ENCODE peak calls at places on chromosomes 4 and X, in eight cellular contexts. Z is AG04450, G is bronchial epithelial cell, I is astrocyte of the cerebellum, K is kidney, T is fibroblast of lung, F is SK-N-SH, O is choroid plexus epithelial cell. R is an unnamed sample.
A peak's percentile ranks its signal among the peaks of the same experiment; 100 is the strongest.

GRCh38 chrX:56233682-56234081 is 1.5 kb downstream of the KLF8 start:
- DNase-seq in G (peak; percentile 79), Z (no peak), O (peak; percentile 3), I (no peak), F (no peak), T (peak; percentile 17), K (peak; percentile 84), R (no peak)

GRCh38 chr4:163382178-163382869 is 38.6 kb downstream of the NPY5R start:
- DNase-seq in G (no peak), F (no peak), I (no peak), Z (no peak), T (no peak), O (no peak), K (no peak), R (no peak)

GRCh38 chr4:184234155-184234554 is 16.5 kb upstream of the ENPP6 start:
- DNase-seq in I (no peak), K (no peak), F (no peak), Z (no peak), O (no peak), T (no peak), G (no peak), R (no peak)

GRCh38 chr4:121950212-121950679 is 1.6 kb downstream of the TRPC3 start:
- DNase-seq in G (no peak), O (peak; percentile 70), I (peak; percentile 53), F (peak; percentile 86), T (peak; percentile 59), K (peak; percentile 89), Z (peak; percentile 43), R (peak; percentile 54)

GRCh38 chrX:12360389-12360788 is 222.1 kb downstream of the FRMPD4 start:
- DNase-seq in O (peak; percentile 16), F (no peak), I (peak; percentile 3), T (peak; percentile 77), G (peak; percentile 88), K (no peak), Z (peak; percentile 30), R (peak; percentile 82)

GRCh38 chr4:154082760-154083530 is 294.1 kb upstream of the SFRP2 start:
- DNase-seq in O (peak; percentile 43), F (peak; percentile 12), G (peak; percentile 5), T (peak; percentile 70), I (peak; percentile 13), K (no peak), Z (no peak), R (no peak)

GRCh38 chr4:178712486-178712885 is 1270.2 kb upstream of the AGA start:
- DNase-seq in I (no peak), T (no peak), O (no peak), F (no peak), Z (no peak), K (no peak), G (no peak), R (no peak)

GRCh38 chrX:151419748-151420147 is 22.7 kb downstream of the VMA21 start:
- DNase-seq in G (no peak), O (peak; percentile 2), Z (no peak), I (no peak), F (no peak), T (peak; percentile 13), K (no peak), R (no peak)

GRCh38 chr4:122898370-122899150 is 23.8 kb downstream of the NUDT6 start:
- DNase-seq in G (peak; percentile 92), O (peak; percentile 87), Z (peak; percentile 53), F (no peak), K (no peak), I (peak; percentile 97), T (peak; percentile 96), R (peak; percentile 92)

GRCh38 chr4:110737931-110738330 is 115.1 kb upstream of the PITX2 start:
- DNase-seq in O (no peak), F (no peak), G (no peak), K (no peak), Z (no peak), I (no peak), T (no peak), R (no peak)

GRCh38 chr4:148730766-148731165 is 288.6 kb upstream of the NR3C2 start:
- DNase-seq in K (no peak), Z (no peak), O (peak; percentile 6), G (no peak), I (no peak), T (no peak), F (no peak), R (no peak)

GRCh38 chr4:53161475-53162423 is 204.1 kb downstream of the SCFD2 start:
- DNase-seq in Z (no peak), F (no peak), I (no peak), K (no peak), G (no peak), T (no peak), O (peak; percentile 13), R (peak; percentile 22)

GRCh38 chrX:55167124-55167523 is 53.0 kb upstream of the PAGE5 start:
- DNase-seq in K (no peak), G (peak; percentile 38), T (no peak), I (no peak), O (no peak), Z (no peak), F (no peak), R (no peak)

GRCh38 chr4:55927776-55928437 is 20.8 kb upstream of the CEP135 start:
- DNase-seq in G (no peak), Z (no peak), F (no peak), K (no peak), I (no peak), T (no peak), O (peak; percentile 22), R (peak; percentile 45)

GRCh38 chrX:119503484-119503861 is 35.2 kb downstream of the SLC25A5 start:
- DNase-seq in T (peak; percentile 89), O (peak; percentile 86), I (peak; percentile 49), Z (no peak), K (peak; percentile 80), F (no peak), G (peak; percentile 80), R (peak; percentile 90)

GRCh38 chr4:142707397-142707796 is 138.7 kb downstream of the INPP4B start:
- DNase-seq in K (no peak), G (no peak), F (no peak), T (no peak), I (no peak), Z (no peak), O (no peak), R (no peak)

GRCh38 chr4:96649536-96649935 is 809.6 kb downstream of the PDHA2 start:
- DNase-seq in O (peak; percentile 59), G (peak; percentile 49), Z (no peak), T (peak; percentile 90), I (peak; percentile 4), F (no peak), K (no peak), R (no peak)

GRCh38 chr4:79682801-79683217 is 274.8 kb upstream of the GK2 start:
- DNase-seq in Z (no peak), K (no peak), I (peak; percentile 81), T (peak; percentile 41), F (no peak), O (no peak), G (no peak), R (no peak)

GRCh38 chr4:137422666-137423065 is 109.6 kb downstream of the PCDH18 start:
- DNase-seq in Z (no peak), F (no peak), K (no peak), I (no peak), T (peak; percentile 7), O (peak; percentile 43), G (no peak), R (no peak)

GRCh38 chrX:103362504-103362903 is 6.2 kb downstream of the TCEAL9 start:
- DNase-seq in G (peak; percentile 54), Z (no peak), F (no peak), O (peak; percentile 76), I (no peak), K (no peak), T (peak; percentile 57), R (peak; percentile 52)

GRCh38 chrX:1392376-1393130 is 640 bp upstream of the SLC25A6 start:
- DNase-seq in Z (peak; percentile 15), K (peak; percentile 94), F (peak; percentile 81), O (peak; percentile 75), T (peak; percentile 66), G (peak; percentile 23), I (peak; percentile 27), R (peak; percentile 64)

GRCh38 chrX:15430584-15430983 is 46.4 kb upstream of the VEGFD start:
- DNase-seq in K (no peak), G (no peak), T (no peak), Z (no peak), O (no peak), I (no peak), F (no peak), R (peak; percentile 16)
- TF ChIP-seq CTCF in K (no peak), G (no peak), T (no peak), Z (no peak), O (no peak), I (no peak), F (no peak), R (no peak)

GRCh38 chrX:153818571-153819397 is 11.6 kb downstream of the PDZD4 start:
- DNase-seq in O (no peak), G (no peak), K (peak; percentile 48), I (no peak), F (peak; percentile 90), T (no peak), Z (no peak), R (no peak)
- H3K4me3 ChIP-seq in O (peak overlapping the region; percentile 29), G (no peak overlapping the region), K (no peak overlapping the region), I (peak overlapping the region; percentile 27), F (peak overlapping the region; percentile 37), T (no peak overlapping the region), Z (peak overlapping the region; percentile 45), R (peak overlapping the region; percentile 28)

DNA sequence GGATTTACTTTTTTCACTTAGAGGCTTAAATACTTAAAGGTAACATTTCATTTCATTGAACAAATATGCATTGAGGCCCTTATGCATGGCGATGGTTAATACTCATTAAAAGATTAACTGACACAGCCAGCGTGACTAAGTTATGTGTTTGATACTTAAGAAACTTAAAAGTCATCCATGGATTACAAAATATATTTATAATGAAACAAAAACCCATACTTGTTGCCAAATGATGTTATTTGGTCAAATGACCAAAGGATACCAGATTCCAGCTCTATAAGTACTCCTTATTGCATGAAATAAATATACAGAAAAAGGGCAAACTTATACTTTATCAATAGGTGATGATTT is 26.7 kb downstream of the ZNF330 start:
- DNase-seq in O (no peak), K (no peak), G (no peak), I (no peak), T (no peak), F (no peak), Z (no peak), R (peak; percentile 7)
- TF ChIP-seq CTCF in O (no peak), K (no peak), G (no peak), I (no peak), T (no peak), F (no peak), Z (no peak), R (no peak)

DNA sequence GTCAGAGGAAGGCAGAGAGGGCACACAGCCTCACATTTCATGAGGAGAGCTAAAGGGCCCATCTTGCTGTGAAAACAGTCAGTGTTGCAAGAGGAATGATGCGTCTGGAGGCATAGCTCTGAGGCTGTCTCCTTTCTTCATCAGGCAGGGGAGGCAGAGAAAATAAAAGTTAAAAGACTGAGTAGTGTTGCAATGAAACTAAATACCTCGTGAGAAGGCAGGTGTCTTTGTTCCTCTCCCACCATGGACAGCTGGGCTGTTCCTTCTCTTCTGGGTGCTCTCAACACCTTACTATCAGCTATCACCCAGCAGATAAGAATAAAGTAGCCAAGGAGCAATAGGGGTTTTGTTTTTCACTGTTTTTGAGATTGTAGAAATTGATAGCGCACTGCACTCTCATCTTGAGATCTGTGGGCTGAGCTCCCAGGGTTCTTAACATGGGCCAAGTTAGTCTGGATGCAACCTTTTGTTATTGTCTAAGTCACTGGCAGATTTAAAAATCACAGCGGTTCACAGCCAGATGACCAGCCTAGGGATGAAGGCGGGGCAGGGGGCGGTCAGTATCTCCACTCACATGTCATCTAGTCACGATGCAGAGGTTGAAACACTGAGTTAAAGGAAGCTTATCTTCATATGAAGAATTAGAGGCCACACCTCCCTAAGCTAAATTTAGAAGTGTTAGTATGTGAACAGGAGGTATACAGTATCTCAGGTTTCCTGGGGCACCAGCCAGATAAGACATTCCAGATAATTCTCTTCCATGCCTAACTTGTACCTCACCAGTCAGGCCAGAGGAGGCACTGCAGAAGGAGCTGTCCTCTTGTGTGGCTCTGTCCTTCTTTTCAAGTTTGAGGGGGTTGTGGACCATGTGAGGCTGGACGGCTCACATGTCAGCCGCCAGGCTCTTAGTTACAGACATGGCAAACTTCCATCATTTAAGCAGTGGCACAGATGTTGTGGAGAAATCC is 36.9 kb downstream of the PARM1 start:
- DNase-seq in I (no peak), K (no peak), F (peak; percentile 20), O (no peak), T (no peak), Z (no peak), G (peak; percentile 3), R (peak; percentile 2)
- H3K4me3 ChIP-seq in I (no peak overlapping the region), K (no peak overlapping the region), F (no peak overlapping the region), O (no peak overlapping the region), T (no peak overlapping the region), Z (no peak overlapping the region), G (no peak overlapping the region), R (no peak overlapping the region)